ENCODE peak calls at places on chromosome 9, in eight cellular contexts. O, U, K, S, F, X, P and R are unnamed samples.

GRCh38 chr9:93908591-93909241 is 46.4 kb downstream of the BARX1 start:
- DNase-seq in O (peak), U (peak), K (no peak), S (no peak), F (no peak), X (peak), P (no peak), R (no peak)

GRCh38 chr9:31394040-31394473 is 990.4 kb upstream of the ACO1 start:
- DNase-seq in O (peak), U (no peak), K (no peak), S (no peak), F (peak), X (no peak), P (peak), R (no peak)

GRCh38 chr9:114616684-114617520 is 5.8 kb downstream of the TMEM268 start:
- DNase-seq in O (peak), U (peak), K (no peak), S (no peak), F (peak), X (no peak), P (no peak), R (no peak)

GRCh38 chr9:36263662-36264061 is 5.4 kb upstream of the GNE start:
- DNase-seq in O (peak), U (no peak), K (no peak), S (no peak), F (no peak), X (no peak), P (no peak), R (peak)

GRCh38 chr9:104850771-104851170 is 77.2 kb downstream of the ABCA1 start:
- DNase-seq in O (no peak), U (no peak), K (no peak), S (no peak), F (no peak), X (no peak), P (peak), R (no peak)

GRCh38 chr9:27280858-27281257 is 16.1 kb downstream of the EQTN start:
- DNase-seq in O (no peak), U (no peak), K (no peak), S (no peak), F (no peak), X (no peak), P (no peak), R (no peak)

GRCh38 chr9:36903541-36904435 is 130.3 kb downstream of the PAX5 start:
- DNase-seq in O (no peak), U (peak), K (peak), S (no peak), F (peak), X (peak), P (peak), R (peak)

GRCh38 chr9:109939698-109940342 is 159.8 kb downstream of the PALM2AKAP2 start:
- DNase-seq in O (no peak), U (no peak), K (no peak), S (peak), F (no peak), X (no peak), P (no peak), R (no peak)

GRCh38 chr9:84371737-84372136 is 31.2 kb upstream of the SLC28A3 start:
- DNase-seq in O (no peak), U (no peak), K (peak), S (peak), F (peak), X (no peak), P (no peak), R (peak)

GRCh38 chr9:82726404-82727276 is 336.3 kb downstream of the RASEF start:
- DNase-seq in O (no peak), U (no peak), K (no peak), S (no peak), F (no peak), X (no peak), P (no peak), R (no peak)

GRCh38 chr9:135864447-135865049 is 42.8 kb downstream of the CAMSAP1 start:
- DNase-seq in O (peak), U (peak), K (no peak), S (peak), F (peak), X (peak), P (peak), R (peak)

GRCh38 chr9:20740304-20740703 is 56.2 kb downstream of the FOCAD start:
- DNase-seq in O (no peak), U (no peak), K (no peak), S (no peak), F (no peak), X (no peak), P (no peak), R (no peak)

GRCh38 chr9:86187121-86187520 is 72.3 kb downstream of the C9orf153 start:
- DNase-seq in O (peak), U (no peak), K (no peak), S (no peak), F (no peak), X (no peak), P (no peak), R (no peak)

GRCh38 chr9:84266087-84266561 is 74.4 kb downstream of the SLC28A3 start:
- DNase-seq in O (peak), U (no peak), K (no peak), S (no peak), F (peak), X (no peak), P (peak), R (no peak)

GRCh38 chr9:134575103-134575816 is 66.3 kb upstream of the COL5A1 start:
- DNase-seq in O (no peak), U (peak), K (no peak), S (no peak), F (no peak), X (no peak), P (no peak), R (no peak)

GRCh38 chr9:3868012-3868411 is 342.2 kb upstream of the RFX3 start:
- DNase-seq in O (no peak), U (no peak), K (no peak), S (no peak), F (peak), X (peak), P (no peak), R (no peak)